ENCODE peak calls at places on chromosomes 11 and 22, in ten cellular contexts. P is HTR-8/SVneo; M is NCI-H1436 treated with DMSO at 0.1 percent for 48 hours; B is NCI-H1417 treated with DMSO at 0.1 percent for 48 hours; Y is H9; K is AG08395; O is stimulated activated CD4-positive, alpha-beta T cell treated with anti-CD3 and anti-CD28 coated beads, Interleukin-4, amount 100 ng/mL, for 48 hours; S is endodermal cell; L is non-pigmented ciliary epithelial cell; C is dermis blood vessel endothelial cell. X is an unnamed sample.

GRCh38 chr11:79458712-79459111 is 17.9 kb upstream of the TENM4 start:
- DNase-seq in O (no peak), B (no peak), C (no peak), M (no peak), L (no peak), K (no peak), Y (no peak), S (no peak), P (no peak), X (no peak)

GRCh38 chr11:14789879-14790484 is 102.0 kb downstream of the CYP2R1 start:
- DNase-seq in M (no peak), Y (no peak), C (peak), S (no peak), P (no peak), K (no peak), B (no peak), L (no peak), O (no peak), X (no peak)

GRCh38 chr11:129828301-129828836 is 12.7 kb downstream of the TMEM45B start:
- DNase-seq in P (no peak), B (peak), S (no peak), L (no peak), K (no peak), O (no peak), C (peak), M (no peak), Y (no peak), X (no peak)

GRCh38 chr11:107549253-107549953 is 16.1 kb downstream of the ALKBH8 start:
- DNase-seq in O (no peak), C (peak), M (no peak), B (no peak), P (peak), Y (no peak), K (peak), S (no peak), L (no peak), X (no peak)

GRCh38 chr11:78030429-78031325 is 7.6 kb upstream of the KCTD14 start:
- DNase-seq in B (peak), P (peak), M (peak), L (no peak), C (peak), O (no peak), S (peak), Y (no peak), K (peak), X (no peak)

GRCh38 chr22:21951931-21952465 is 650 bp downstream of the PPM1F start:
- DNase-seq in K (peak), Y (peak), O (no peak), B (no peak), L (no peak), C (peak), S (peak), M (no peak), P (no peak), X (no peak)

GRCh38 chr11:102287963-102288744 is 29.1 kb upstream of the BIRC3 start:
- DNase-seq in L (no peak), P (peak), K (peak), Y (peak), M (no peak), O (no peak), B (peak), S (peak), C (peak), X (no peak)

GRCh38 chr22:29200901-29201300 is 4.8 kb upstream of the EMID1 start:
- DNase-seq in P (no peak), S (no peak), C (no peak), B (no peak), M (no peak), K (no peak), L (no peak), Y (no peak), O (no peak), X (no peak)

GRCh38 chr11:85685820-85686459 is at the start of gene CCDC89:
- DNase-seq in B (peak), K (peak), O (no peak), C (peak), S (no peak), Y (no peak), P (peak), M (peak), L (no peak), X (peak)

GRCh38 chr11:102813484-102813883 is 15.5 kb upstream of the MMP1 start:
- DNase-seq in B (no peak), L (no peak), P (no peak), Y (no peak), S (no peak), K (no peak), M (no peak), O (no peak), C (no peak), X (no peak)

GRCh38 chr11:79626135-79626748 is 185.4 kb upstream of the TENM4 start:
- DNase-seq in L (no peak), O (no peak), P (no peak), K (peak), S (no peak), B (no peak), Y (no peak), C (no peak), M (no peak), X (no peak)

GRCh38 chr22:37822079-37822833 is 926 bp upstream of the GALR3 start:
- DNase-seq in K (no peak), B (no peak), Y (peak), L (no peak), P (no peak), O (no peak), M (no peak), S (peak), C (no peak), X (no peak)

GRCh38 chr11:46520971-46521745 is 72.7 kb downstream of the AMBRA1 start:
- DNase-seq in S (peak), B (no peak), O (no peak), Y (no peak), L (peak), C (peak), P (peak), K (peak), M (no peak), X (peak)

GRCh38 chr11:2777396-2777795 is 77.6 kb upstream of the KCNQ1OT1 start:
- DNase-seq in P (peak), Y (no peak), K (peak), L (no peak), O (no peak), B (no peak), M (no peak), C (no peak), S (peak), X (no peak)

GRCh38 chr11:73252577-73253191 is 19.5 kb upstream of the P2RY6 start:
- DNase-seq in M (no peak), K (no peak), P (no peak), B (no peak), C (no peak), L (no peak), Y (peak), O (no peak), S (peak), X (no peak)